ENCODE peak calls at places on chromosome 9, in eight cellular contexts. B is mammary epithelial cell, H is H54, C is kidney tubule cell, A is H7, E is progenitor cell of endocrine pancreas, F is SK-MEL-5, Y is fibroblast of gingiva. D is an unnamed sample.

GRCh38 chr9:6605202-6605601 is 40.3 kb downstream of the GLDC start:
- DNase-seq in B (no peak), H (no peak), C (no peak), A (no peak), E (no peak), F (peak; percentile 46), Y (no peak), D (no peak)

GRCh38 chr9:119938871-119939270 is 569.6 kb upstream of the BRINP1 start:
- DNase-seq in B (no peak), H (no peak), C (no peak), A (no peak), E (no peak), F (no peak), Y (peak; percentile 10), D (peak; percentile 85)

GRCh38 chr9:134067904-134068741 is at the start of gene BRD3:
- DNase-seq in B (peak; percentile 86), H (peak; percentile 98), C (peak; percentile 94), A (peak; percentile 100), E (peak; percentile 64), F (peak; percentile 84), Y (peak; percentile 86), D (peak; percentile 98)

GRCh38 chr9:34987160-34988040 is 2.1 kb upstream of the DNAJB5 start:
- DNase-seq in B (no peak), H (no peak), C (peak; percentile 73), A (no peak), E (no peak), F (no peak), Y (no peak), D (peak; percentile 78)

GRCh38 chr9:122904466-122904822 is 715 bp downstream of the RC3H2 start:
- DNase-seq in B (peak; percentile 47), H (peak; percentile 61), C (peak; percentile 60), A (peak; percentile 68), E (peak; percentile 21), F (peak; percentile 48), Y (peak; percentile 39), D (peak; percentile 62)

GRCh38 chr9:78443946-78444345 is 147.0 kb downstream of the PSAT1 start:
- DNase-seq in B (no peak), H (no peak), C (no peak), A (no peak), E (no peak), F (no peak), Y (no peak), D (no peak)

GRCh38 chr9:103037508-103038477 is 42.7 kb downstream of the CYLC2 start:
- DNase-seq in B (no peak), H (peak; percentile 40), C (no peak), A (no peak), E (no peak), F (no peak), Y (no peak), D (peak; percentile 79)

GRCh38 chr9:136232964-136233363 is 12.6 kb downstream of the QSOX2 start:
- DNase-seq in B (no peak), H (no peak), C (no peak), A (no peak), E (no peak), F (no peak), Y (no peak), D (peak; percentile 64)

D was measured in NCI-H69.